ENCODE peak calls at places on chromosomes 2 and 18, in four cellular contexts. S, Z, A and H are unnamed samples.

GRCh38 chr18:80112623-80113248 is 3.7 kb downstream of the ADNP2 start:
- DNase-seq in A (no peak), Z (no peak), S (no peak), H (no peak)

GRCh38 chr2:45311559-45311958 is 299.5 kb downstream of the SRBD1 start:
- DNase-seq in S (no peak), Z (no peak), A (no peak), H (no peak)

GRCh38 chr18:51149605-51150429 is 47.7 kb downstream of the MEX3C start:
- DNase-seq in S (no peak), Z (no peak), A (no peak), H (peak; percentile 49)

GRCh38 chr18:47877892-47878291 is 52.6 kb downstream of the SMAD2 start:
- DNase-seq in A (no peak), Z (no peak), S (no peak), H (no peak)

GRCh38 chr2:191202881-191203397 is 42.3 kb upstream of the MYO1B start:
- DNase-seq in A (no peak), S (no peak), Z (no peak), H (no peak)

GRCh38 chr2:219352448-219353023 is 20.0 kb upstream of the RESP18 start:
- DNase-seq in A (peak; percentile 63), Z (no peak), S (peak; percentile 17), H (peak; percentile 52)

GRCh38 chr2:30798536-30798991 is 8.7 kb downstream of the CAPN13 start:
- DNase-seq in Z (no peak), A (no peak), S (no peak), H (no peak)

GRCh38 chr2:207260947-207261346 is 95.2 kb upstream of the KLF7 start:
- DNase-seq in S (no peak), Z (no peak), A (no peak), H (no peak)

GRCh38 chr18:65938592-65939372 is 188.0 kb downstream of the CDH7 start:
- DNase-seq in Z (no peak), A (no peak), S (no peak), H (peak; percentile 59)

GRCh38 chr18:26655010-26655613 is 106.8 kb upstream of the KCTD1 start:
- DNase-seq in A (no peak), Z (no peak), S (no peak), H (no peak)

GRCh38 chr2:236572482-236572881 is 2.9 kb downstream of the ACKR3 start:
- DNase-seq in Z (no peak), S (no peak), A (no peak), H (no peak)

GRCh38 chr2:437772-438393 is 150.0 kb upstream of the ALKAL2 start:
- DNase-seq in Z (peak; percentile 46), A (peak; percentile 55), S (no peak), H (peak; percentile 7)

GRCh38 chr2:148201075-148202004 is 180.4 kb downstream of the MBD5 start:
- DNase-seq in A (peak; percentile 42), S (no peak), Z (no peak), H (no peak)

GRCh38 chr2:120771556-120772208 is 36.0 kb downstream of the GLI2 start:
- DNase-seq in A (no peak), S (no peak), Z (no peak), H (peak; percentile 46)

GRCh38 chr2:230589497-230590015 is 123.1 kb upstream of the CAB39 start:
- DNase-seq in S (no peak), A (no peak), Z (no peak), H (no peak)

GRCh38 chr2:37224063-37224462 is 7.3 kb downstream of the CEBPZ start:
- DNase-seq in S (no peak), Z (no peak), A (no peak), H (no peak)

GRCh38 chr18:76149284-76149683 is 345.8 kb downstream of the ZNF516 start:
- DNase-seq in Z (no peak), S (no peak), A (no peak), H (no peak)

GRCh38 chr2:89811295-89811694 is 1119.8 kb downstream of the RPIA start:
- DNase-seq in Z (no peak), S (no peak), A (no peak), H (no peak)

GRCh38 chr18:46393230-46393629 is 263.8 kb downstream of the LOXHD1 start:
- DNase-seq in S (no peak), A (no peak), Z (no peak), H (no peak)

GRCh38 chr18:46458472-46458871 is 198.5 kb downstream of the LOXHD1 start:
- DNase-seq in Z (no peak), S (no peak), A (no peak), H (no peak)

GRCh38 chr2:144248350-144249034 is 271.4 kb downstream of the ZEB2 start:
- DNase-seq in S (no peak), Z (no peak), A (no peak), H (no peak)

GRCh38 chr18:468841-469796 is 31.4 kb downstream of the COLEC12 start:
- DNase-seq in S (no peak), A (no peak), Z (no peak), H (no peak)

GRCh38 chr2:193153576-193153975 is 958.8 kb upstream of the TMEFF2 start:
- DNase-seq in Z (no peak), S (no peak), A (no peak), H (no peak)

GRCh38 chr2:37827455-37827854 is 97.6 kb upstream of the RMDN2 start:
- DNase-seq in S (no peak), Z (no peak), A (no peak), H (no peak)

GRCh38 chr2:38146302-38146916 is 70.5 kb upstream of the CYP1B1 start:
- DNase-seq in S (no peak), Z (peak; percentile 49), A (no peak), H (peak; percentile 48)

GRCh38 chr2:218020966-218021535 is 18.3 kb upstream of the TNS1 start:
- DNase-seq in Z (no peak), S (no peak), A (no peak), H (no peak)

GRCh38 chr2:145687445-145688104 is 1167.7 kb upstream of the ZEB2 start:
- DNase-seq in Z (no peak), A (no peak), S (no peak), H (no peak)

GRCh38 chr2:135948642-135949355 is 36.6 kb downstream of the DARS1 start:
- DNase-seq in A (no peak), Z (no peak), S (no peak), H (no peak)

GRCh38 chr2:229520582-229521221 is 193.7 kb downstream of the DNER start:
- DNase-seq in S (no peak), Z (no peak), A (no peak), H (peak; percentile 19)

DNA sequence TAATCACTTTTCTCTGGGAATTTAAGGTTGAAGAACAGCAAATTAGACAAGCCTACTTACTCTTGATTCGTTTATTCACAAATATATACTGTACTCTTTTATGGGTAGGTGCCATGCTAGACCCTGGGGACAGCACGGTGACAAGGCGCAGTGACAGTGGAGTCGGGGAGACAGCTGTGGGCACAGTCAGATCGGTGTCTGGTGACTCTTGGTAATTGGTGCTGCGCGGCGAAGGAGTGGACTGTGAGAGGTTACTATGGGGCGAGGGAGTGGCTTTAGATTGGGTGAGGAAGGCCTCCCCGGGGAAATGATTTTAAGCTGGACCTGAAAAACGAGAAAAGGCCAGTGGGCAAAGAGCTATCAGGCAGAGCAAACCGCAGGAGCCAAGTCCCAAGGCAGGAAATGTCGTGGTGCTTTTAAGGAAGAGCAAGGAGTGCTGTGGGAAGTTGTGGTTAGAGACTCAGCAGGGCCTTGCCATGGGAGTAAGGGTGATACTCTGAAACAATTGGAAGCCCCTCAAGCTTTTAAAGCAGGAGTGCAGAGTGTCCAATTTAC is 36.3 kb upstream of the TXNDC2 start:
- DNase-seq in Z (no peak), S (no peak), A (peak; percentile 77), H (no peak)
- TF ChIP-seq POLR2A in Z (no peak), S (no peak), A (no peak), H (no peak)

GRCh38 chr2:2850218-2850850 is 519.3 kb upstream of the MYT1L start:
- DNase-seq in Z (no peak), A (no peak), S (no peak), H (no peak)
- H3K27ac ChIP-seq in Z (no peak overlapping the region), A (no peak overlapping the region), S (no peak overlapping the region), H (no peak overlapping the region)

GRCh38 chr2:28870146-28870891 is at the start of gene TRMT61B:
- DNase-seq in A (peak; percentile 97), S (peak; percentile 89), Z (peak; percentile 90), H (peak; percentile 97)
- TF ChIP-seq POLR2A in A (no peak), S (peak; percentile 58), Z (peak; percentile 41), H (peak; percentile 7)

DNA sequence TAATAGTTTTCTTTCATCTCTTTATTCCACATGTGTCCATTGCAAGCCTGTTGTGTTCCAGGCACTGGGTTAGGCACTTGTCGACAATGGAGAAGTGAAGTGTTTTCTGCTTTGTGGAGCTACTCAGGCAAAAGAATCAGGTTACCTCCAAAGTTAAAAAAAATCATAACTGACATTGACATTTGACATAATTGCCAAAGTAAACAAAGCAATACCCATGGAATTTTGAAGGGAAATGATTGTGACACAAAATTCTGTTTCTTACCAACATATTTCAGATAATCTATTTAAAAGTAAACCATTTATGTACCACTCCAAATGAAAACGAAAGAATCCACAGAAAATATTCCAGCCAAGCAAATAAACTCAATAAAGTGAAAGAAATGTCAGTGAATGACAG is 6.4 kb upstream of the TGFA start:
- DNase-seq in Z (no peak), S (no peak), A (no peak), H (no peak)
- H3K27ac ChIP-seq in Z (no peak overlapping the region), S (no peak overlapping the region), A (no peak overlapping the region), H (no peak overlapping the region)

GRCh38 chr2:176405477-176405876 is 136.2 kb downstream of the MTX2 start:
- DNase-seq in A (no peak), S (no peak), Z (no peak), H (no peak)
- TF ChIP-seq POLR2A in A (no peak), S (no peak), Z (no peak), H (no peak)